ENCODE peak calls at places on chromosomes 13 and 19, in nine cellular contexts. One of them, this sample, is unnamed. For H3K4me1, the result is how much of the 10 kb centered on the place peaks cover.

GRCh38 chr13:42054798-42055499 is 6.5 kb downstream of the DGKH start:
- DNase-seq in left lung: no peak
- DNase-seq in A549: no peak
- DNase-seq in esophagus squamous epithelium: no peak
- DNase-seq in breast epithelium: no peak
- DNase-seq in SK-N-SH: no peak
- DNase-seq in aorta: no peak
- DNase-seq in testis: no peak
- DNase-seq in left ventricle myocardium inferior: no peak
- DNase-seq in this sample: no peak

GRCh38 chr19:33473644-33474305 is 47.8 kb downstream of the PEPD start:
- DNase-seq in left lung: peak
- DNase-seq in A549: no peak
- DNase-seq in esophagus squamous epithelium: no peak
- DNase-seq in breast epithelium: no peak
- DNase-seq in SK-N-SH: no peak
- DNase-seq in aorta: no peak
- DNase-seq in testis: no peak
- DNase-seq in left ventricle myocardium inferior: no peak
- DNase-seq in this sample: no peak

GRCh38 chr13:113785051-113786010 is 26.3 kb downstream of the TMEM255B start:
- DNase-seq in left lung: no peak
- DNase-seq in A549: no peak
- DNase-seq in esophagus squamous epithelium: no peak
- DNase-seq in breast epithelium: no peak
- DNase-seq in SK-N-SH: no peak
- DNase-seq in aorta: no peak
- DNase-seq in testis: no peak
- DNase-seq in left ventricle myocardium inferior: no peak
- DNase-seq in this sample: no peak

GRCh38 chr13:85864963-85865530 is 65.8 kb upstream of the SLITRK6 start:
- DNase-seq in left lung: no peak
- DNase-seq in A549: peak
- DNase-seq in esophagus squamous epithelium: no peak
- DNase-seq in breast epithelium: no peak
- DNase-seq in SK-N-SH: peak
- DNase-seq in aorta: no peak
- DNase-seq in testis: peak
- DNase-seq in left ventricle myocardium inferior: no peak
- DNase-seq in this sample: peak

GRCh38 chr13:112032186-112032835 is 34.6 kb upstream of the SOX1 start:
- DNase-seq in left lung: no peak
- DNase-seq in A549: no peak
- DNase-seq in esophagus squamous epithelium: no peak
- DNase-seq in breast epithelium: peak
- DNase-seq in SK-N-SH: no peak
- DNase-seq in aorta: no peak
- DNase-seq in testis: no peak
- DNase-seq in left ventricle myocardium inferior: no peak
- DNase-seq in this sample: no peak

GRCh38 chr13:89822467-89822866 is 1525.0 kb upstream of the MIR17HG start:
- DNase-seq in left lung: no peak
- DNase-seq in A549: no peak
- DNase-seq in esophagus squamous epithelium: no peak
- DNase-seq in breast epithelium: no peak
- DNase-seq in SK-N-SH: no peak
- DNase-seq in aorta: no peak
- DNase-seq in testis: no peak
- DNase-seq in left ventricle myocardium inferior: no peak
- DNase-seq in this sample: no peak

GRCh38 chr13:43652751-43653150 is 134.0 kb downstream of the ENOX1 start:
- DNase-seq in left lung: no peak
- DNase-seq in A549: no peak
- DNase-seq in esophagus squamous epithelium: no peak
- DNase-seq in breast epithelium: no peak
- DNase-seq in SK-N-SH: no peak
- DNase-seq in aorta: no peak
- DNase-seq in testis: no peak
- DNase-seq in left ventricle myocardium inferior: no peak
- DNase-seq in this sample: no peak

GRCh38 chr13:41456768-41457588 is at the start of gene RGCC:
- DNase-seq in left lung: peak
- DNase-seq in A549: peak
- DNase-seq in esophagus squamous epithelium: peak
- DNase-seq in breast epithelium: peak
- DNase-seq in SK-N-SH: peak
- DNase-seq in aorta: peak
- DNase-seq in testis: peak
- DNase-seq in left ventricle myocardium inferior: peak
- DNase-seq in this sample: no peak

GRCh38 chr19:5131031-5131865 is 162.3 kb downstream of the KDM4B start:
- DNase-seq in left lung: no peak
- DNase-seq in A549: no peak
- DNase-seq in esophagus squamous epithelium: no peak
- DNase-seq in breast epithelium: no peak
- DNase-seq in SK-N-SH: no peak
- DNase-seq in aorta: no peak
- DNase-seq in testis: peak
- DNase-seq in left ventricle myocardium inferior: no peak
- DNase-seq in this sample: no peak

GRCh38 chr13:45046445-45046844 is 57.1 kb downstream of the GPALPP1 start:
- DNase-seq in left lung: no peak
- DNase-seq in A549: no peak
- DNase-seq in esophagus squamous epithelium: no peak
- DNase-seq in breast epithelium: no peak
- DNase-seq in SK-N-SH: no peak
- DNase-seq in aorta: no peak
- DNase-seq in testis: no peak
- DNase-seq in left ventricle myocardium inferior: no peak
- DNase-seq in this sample: no peak

GRCh38 chr19:2507109-2507508 is 31.2 kb downstream of the GADD45B start:
- DNase-seq in left lung: no peak
- DNase-seq in A549: peak
- DNase-seq in esophagus squamous epithelium: no peak
- DNase-seq in breast epithelium: peak
- DNase-seq in SK-N-SH: no peak
- DNase-seq in aorta: no peak
- DNase-seq in testis: no peak
- DNase-seq in left ventricle myocardium inferior: no peak
- DNase-seq in this sample: no peak

GRCh38 chr19:16582486-16583261 is 10.5 kb upstream of the SLC35E1 start:
- DNase-seq in left lung: peak
- DNase-seq in A549: no peak
- DNase-seq in esophagus squamous epithelium: no peak
- DNase-seq in breast epithelium: no peak
- DNase-seq in SK-N-SH: peak
- DNase-seq in aorta: no peak
- DNase-seq in testis: no peak
- DNase-seq in left ventricle myocardium inferior: no peak
- DNase-seq in this sample: no peak
- H3K27ac ChIP-seq in left lung: no peak
- H3K27ac ChIP-seq in A549: no peak
- H3K27ac ChIP-seq in esophagus squamous epithelium: peak
- H3K27ac ChIP-seq in breast epithelium: peak
- H3K27ac ChIP-seq in SK-N-SH: peak
- H3K27ac ChIP-seq in aorta: no peak
- H3K27ac ChIP-seq in testis: peak
- H3K27ac ChIP-seq in left ventricle myocardium inferior: peak
- H3K27ac ChIP-seq in this sample: no peak

GRCh38 chr19:19619121-19619848 is 798 bp upstream of the PBX4 start:
- DNase-seq in left lung: peak
- DNase-seq in A549: no peak
- DNase-seq in esophagus squamous epithelium: no peak
- DNase-seq in breast epithelium: no peak
- DNase-seq in SK-N-SH: no peak
- DNase-seq in aorta: no peak
- DNase-seq in testis: no peak
- DNase-seq in left ventricle myocardium inferior: no peak
- DNase-seq in this sample: no peak
- H3K4me3 ChIP-seq in left lung: peak
- H3K4me3 ChIP-seq in A549: peak
- H3K4me3 ChIP-seq in esophagus squamous epithelium: peak
- H3K4me3 ChIP-seq in breast epithelium: no peak
- H3K4me3 ChIP-seq in SK-N-SH: peak
- H3K4me3 ChIP-seq in aorta: no peak
- H3K4me3 ChIP-seq in testis: peak
- H3K4me3 ChIP-seq in left ventricle myocardium inferior: peak
- H3K4me3 ChIP-seq in this sample: no peak

DNA sequence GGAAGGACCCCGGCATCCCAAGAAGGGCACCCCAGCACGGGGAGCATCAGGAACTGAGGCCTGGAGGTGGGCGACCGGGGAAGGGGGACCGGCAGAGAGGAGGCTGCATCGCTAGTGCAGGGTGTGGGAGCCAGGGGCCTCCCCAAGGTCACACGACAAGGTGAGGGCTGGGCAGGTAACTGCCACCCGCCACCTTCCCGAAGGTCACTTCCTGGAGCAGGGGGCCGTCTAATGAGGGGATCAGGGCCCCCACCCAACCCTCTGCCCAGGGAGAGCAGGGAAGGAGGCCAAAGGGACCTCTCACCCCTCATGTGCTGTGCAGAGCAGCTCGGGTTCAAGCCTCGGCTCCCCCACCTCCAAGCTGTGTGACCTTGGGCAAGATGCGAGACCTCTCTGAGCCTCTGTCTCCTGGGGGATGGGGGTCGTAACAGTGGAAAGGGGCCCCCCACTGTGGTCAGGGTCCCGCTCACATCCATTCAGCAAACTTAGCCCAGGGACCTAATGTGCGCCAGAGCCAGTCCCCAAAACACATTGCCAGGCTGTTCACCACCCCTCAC is 6.0 kb downstream of the ZBTB7A start:
- DNase-seq in left lung: no peak
- DNase-seq in A549: no peak
- DNase-seq in esophagus squamous epithelium: no peak
- DNase-seq in breast epithelium: no peak
- DNase-seq in SK-N-SH: no peak
- DNase-seq in aorta: no peak
- DNase-seq in testis: no peak
- DNase-seq in left ventricle myocardium inferior: no peak
- DNase-seq in this sample: no peak
- H3K4me1 ChIP-seq in left lung: half or more
- H3K4me1 ChIP-seq in A549: half or more
- H3K4me1 ChIP-seq in esophagus squamous epithelium: half or more
- H3K4me1 ChIP-seq in breast epithelium: under half
- H3K4me1 ChIP-seq in SK-N-SH: under half
- H3K4me1 ChIP-seq in aorta: under half
- H3K4me1 ChIP-seq in testis: half or more
- H3K4me1 ChIP-seq in left ventricle myocardium inferior: half or more
- H3K4me1 ChIP-seq in this sample: under half

DNA sequence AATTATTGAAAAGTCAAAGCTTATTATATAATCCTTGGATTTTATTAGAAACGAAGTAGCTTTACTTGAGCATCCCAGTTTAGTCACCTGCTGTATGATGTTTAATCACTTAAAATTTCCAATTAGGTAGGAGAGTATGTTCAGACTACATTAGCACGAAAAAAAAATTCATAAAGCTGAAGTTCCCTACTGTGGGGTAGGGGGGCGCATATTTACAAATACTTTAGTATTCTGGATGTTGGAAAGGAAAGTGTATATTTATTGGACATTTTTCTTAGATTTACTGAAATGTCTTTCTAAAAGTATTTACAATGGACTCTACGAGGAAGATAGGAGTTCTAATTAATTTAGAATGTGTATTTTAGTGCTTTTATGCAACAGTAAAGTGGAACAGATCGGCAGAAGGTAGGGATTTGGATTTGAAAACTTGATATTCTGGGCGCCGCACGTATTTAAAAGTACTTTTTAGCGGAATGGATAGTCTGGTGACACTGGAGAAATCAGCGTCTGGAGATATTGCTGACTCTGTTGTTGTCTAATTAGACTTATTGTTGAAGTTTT is 1.9 kb downstream of the CDK8 start:
- DNase-seq in left lung: no peak
- DNase-seq in A549: peak
- DNase-seq in esophagus squamous epithelium: no peak
- DNase-seq in breast epithelium: no peak
- DNase-seq in SK-N-SH: peak
- DNase-seq in aorta: no peak
- DNase-seq in testis: no peak
- DNase-seq in left ventricle myocardium inferior: no peak
- DNase-seq in this sample: no peak
- H3K27ac ChIP-seq in left lung: no peak
- H3K27ac ChIP-seq in A549: no peak
- H3K27ac ChIP-seq in esophagus squamous epithelium: no peak
- H3K27ac ChIP-seq in breast epithelium: no peak
- H3K27ac ChIP-seq in SK-N-SH: no peak
- H3K27ac ChIP-seq in aorta: no peak
- H3K27ac ChIP-seq in testis: no peak
- H3K27ac ChIP-seq in left ventricle myocardium inferior: peak
- H3K27ac ChIP-seq in this sample: no peak

GRCh38 chr19:34676697-34677385 is at the start of gene SCGB2B2:
- DNase-seq in left lung: no peak
- DNase-seq in A549: no peak
- DNase-seq in esophagus squamous epithelium: no peak
- DNase-seq in breast epithelium: no peak
- DNase-seq in SK-N-SH: peak
- DNase-seq in aorta: no peak
- DNase-seq in testis: no peak
- DNase-seq in left ventricle myocardium inferior: no peak
- DNase-seq in this sample: peak
- H3K4me3 ChIP-seq in left lung: peak
- H3K4me3 ChIP-seq in A549: peak
- H3K4me3 ChIP-seq in esophagus squamous epithelium: peak
- H3K4me3 ChIP-seq in breast epithelium: peak
- H3K4me3 ChIP-seq in SK-N-SH: peak
- H3K4me3 ChIP-seq in aorta: peak
- H3K4me3 ChIP-seq in testis: peak
- H3K4me3 ChIP-seq in left ventricle myocardium inferior: peak
- H3K4me3 ChIP-seq in this sample: peak